ENCODE peak calls at places on chromosomes 2 and 18, in nine cellular contexts. A, P, R, O, G, Y, Q, D and C are unnamed samples.

GRCh38 chr18:66587430-66587829 is 16.5 kb downstream of the CDH19 start:
- DNase-seq in G (no peak), D (no peak), P (no peak), O (no peak), Q (no peak), Y (no peak), A (no peak), R (no peak), C (no peak)

GRCh38 chr18:68660355-68661183 is 54.3 kb downstream of the TMX3 start:
- DNase-seq in D (no peak), G (no peak), R (no peak), O (no peak), Y (peak; percentile 35), P (peak; percentile 68), A (peak; percentile 72), Q (peak; percentile 75), C (peak; percentile 20)

GRCh38 chr2:171627412-171627811 is 59.9 kb upstream of the DYNC1I2 start:
- DNase-seq in P (no peak), G (no peak), D (no peak), O (no peak), R (no peak), Y (no peak), A (no peak), Q (no peak), C (no peak)

GRCh38 chr18:76687271-76688006 is 134.9 kb upstream of the ZNF236 start:
- DNase-seq in A (no peak), Y (peak; percentile 27), P (peak; percentile 62), R (no peak), G (no peak), D (no peak), Q (no peak), O (no peak), C (no peak)

GRCh38 chr18:6543330-6543908 is 128.7 kb upstream of the L3MBTL4 start:
- DNase-seq in G (no peak), D (no peak), O (no peak), Q (peak; percentile 61), R (no peak), Y (peak; percentile 36), A (peak; percentile 42), P (peak; percentile 56), C (no peak)

GRCh38 chr2:37377187-37377532 is 32.7 kb downstream of the QPCT start:
- DNase-seq in R (no peak), Q (peak; percentile 40), D (no peak), G (peak; percentile 66), A (no peak), Y (peak; percentile 70), P (peak; percentile 83), O (no peak), C (peak; percentile 38)

GRCh38 chr2:117714761-117715160 is 99.7 kb upstream of the DDX18 start:
- DNase-seq in P (no peak), Q (no peak), A (no peak), R (no peak), Y (no peak), D (no peak), O (no peak), G (no peak), C (no peak)

GRCh38 chr2:3192920-3193319 is 184.7 kb downstream of the EIPR1 start:
- DNase-seq in Y (no peak), G (no peak), Q (peak; percentile 27), A (no peak), D (no peak), R (no peak), O (peak; percentile 47), P (no peak), C (no peak)

GRCh38 chr18:49874238-49874637 is 60.9 kb upstream of the ACAA2 start:
- DNase-seq in Q (no peak), A (no peak), G (no peak), R (no peak), P (no peak), O (no peak), Y (no peak), D (no peak), C (no peak)

GRCh38 chr18:77140439-77141109 is 8.0 kb upstream of the MBP start:
- DNase-seq in R (peak; percentile 46), O (no peak), D (peak; percentile 25), G (no peak), A (no peak), Q (no peak), P (no peak), Y (no peak), C (no peak)

GRCh38 chr2:173271825-173272224 is 82.8 kb upstream of the CDCA7 start:
- DNase-seq in P (peak; percentile 22), D (no peak), A (peak; percentile 35), G (no peak), R (no peak), Q (peak; percentile 41), O (no peak), Y (no peak), C (no peak)

GRCh38 chr2:241041557-241042158 is 43.2 kb downstream of the SNED1 start:
- DNase-seq in A (no peak), R (no peak), Y (no peak), D (no peak), G (no peak), Q (no peak), O (no peak), P (no peak), C (no peak)

GRCh38 chr2:113376935-113377445 is 60.5 kb upstream of the ZNG1B start:
- DNase-seq in Q (no peak), P (no peak), R (no peak), O (no peak), Y (no peak), D (no peak), G (peak; percentile 86), A (no peak), C (no peak)

GRCh38 chr2:187499941-187500532 is 52.0 kb upstream of the CALCRL start:
- DNase-seq in Y (peak; percentile 52), A (peak; percentile 69), G (no peak), P (peak; percentile 72), Q (peak; percentile 76), O (no peak), D (peak; percentile 57), R (peak; percentile 30), C (no peak)

GRCh38 chr18:23547306-23547705 is 39.0 kb downstream of the NPC1 start:
- DNase-seq in O (no peak), G (no peak), A (no peak), D (no peak), P (no peak), Y (no peak), Q (no peak), R (no peak), C (no peak)

GRCh38 chr2:230913406-230913805 is 11.6 kb downstream of the GPR55 start:
- DNase-seq in P (peak; percentile 17), Q (peak; percentile 33), O (no peak), D (peak; percentile 76), Y (no peak), R (no peak), G (no peak), A (peak; percentile 56), C (no peak)

GRCh38 chr18:27661320-27662049 is 476.4 kb upstream of the CHST9 start:
- DNase-seq in Q (no peak), P (no peak), O (no peak), G (no peak), A (peak; percentile 90), R (no peak), D (no peak), Y (no peak), C (no peak)

DNA sequence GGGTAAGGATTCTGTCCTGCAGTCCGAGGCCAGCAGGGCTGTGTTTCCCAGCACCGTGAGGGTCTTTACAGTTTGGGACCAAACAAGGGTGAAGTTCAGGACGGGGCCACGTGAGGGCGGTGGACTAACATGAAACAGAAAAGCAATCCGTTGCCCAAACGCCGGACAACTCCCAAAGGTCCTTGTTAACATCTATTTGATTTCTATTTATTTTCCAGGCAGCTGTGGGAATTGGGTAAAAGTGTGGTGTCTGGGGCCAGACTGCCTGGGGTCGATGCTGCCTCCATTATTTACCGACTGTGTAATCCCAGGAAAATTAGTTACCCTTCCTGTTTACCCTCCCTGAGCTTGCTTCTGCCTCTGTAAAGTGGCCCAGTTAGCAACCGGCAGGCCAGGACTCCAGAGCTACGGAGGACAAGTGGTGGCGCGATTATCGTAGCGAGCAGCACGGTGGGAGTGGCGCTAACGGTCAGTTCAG is 66.3 kb upstream of the TCF7L1 start:
- DNase-seq in Y (peak; percentile 79), Q (peak; percentile 90), G (peak; percentile 94), O (peak; percentile 43), R (peak; percentile 73), P (peak; percentile 86), D (peak; percentile 66), A (peak; percentile 92), C (peak; percentile 46)
- TF ChIP-seq CTCF in Y (peak; percentile 88), Q (peak; percentile 88), G (peak; percentile 83), O (peak; percentile 84), R (peak; percentile 86), P (peak; percentile 85), D (peak; percentile 71), A (peak; percentile 79), C (peak; percentile 87)

GRCh38 chr2:7394195-7394594 is 477.0 kb downstream of the RNF144A start:
- DNase-seq in G (peak; percentile 64), D (no peak), A (no peak), P (no peak), Q (no peak), O (no peak), R (no peak), Y (no peak), C (no peak)
- TF ChIP-seq CTCF in G (no peak), D (no peak), A (peak; percentile 3), P (no peak), Q (no peak), O (no peak), R (no peak), Y (no peak), C (no peak)

GRCh38 chr2:163187119-163187518 is 348.6 kb upstream of the KCNH7 start:
- DNase-seq in Y (no peak), O (no peak), G (no peak), D (no peak), Q (no peak), R (no peak), A (peak; percentile 78), P (no peak), C (no peak)

GRCh38 chr2:163185160-163185559 is 346.6 kb upstream of the KCNH7 start:
- DNase-seq in P (no peak), Q (no peak), G (no peak), D (no peak), Y (no peak), A (no peak), O (no peak), R (no peak), C (no peak)

GRCh38 chr2:163187995-163188655 is 349.6 kb upstream of the KCNH7 start:
- DNase-seq in A (no peak), O (no peak), Q (peak; percentile 7), R (no peak), Y (no peak), G (no peak), D (no peak), P (no peak), C (no peak)

GRCh38 chr2:163182764-163183354 is 344.3 kb upstream of the KCNH7 start:
- DNase-seq in G (no peak), D (no peak), Q (peak; percentile 47), R (no peak), O (no peak), A (no peak), P (peak; percentile 43), Y (peak; percentile 15), C (no peak)
- TF ChIP-seq CTCF in G (peak; percentile 61), D (peak; percentile 54), Q (peak; percentile 57), R (peak; percentile 30), O (peak; percentile 66), A (peak; percentile 83), P (peak; percentile 60), Y (peak; percentile 29), C (peak; percentile 38)

DNA sequence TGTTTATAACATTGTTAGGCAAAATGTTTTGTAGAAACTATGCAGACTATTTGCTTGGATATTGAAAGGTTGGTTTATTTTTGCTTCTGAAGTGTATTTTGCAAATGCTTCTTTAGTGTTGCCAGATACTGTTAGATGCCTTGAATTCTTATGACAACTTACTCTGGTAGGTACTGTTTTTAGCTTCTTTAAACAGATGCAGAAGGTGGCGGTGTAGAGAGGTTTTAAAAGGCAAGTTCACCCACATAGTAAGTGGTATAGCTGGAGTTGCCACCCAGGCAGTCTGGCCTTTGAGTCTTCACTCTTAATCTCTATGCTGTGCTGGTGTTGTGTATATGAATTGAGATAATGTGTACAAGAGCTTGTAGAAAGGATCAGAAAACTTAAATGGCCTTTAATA is 3.6 kb downstream of the PCYOX1 start:
- DNase-seq in R (no peak), Q (no peak), G (no peak), Y (no peak), A (no peak), D (no peak), O (no peak), P (no peak), C (no peak)
- TF ChIP-seq CTCF in R (no peak), Q (no peak), G (no peak), Y (no peak), A (no peak), D (no peak), O (no peak), P (no peak), C (no peak)